ENCODE peak calls at places on chromosomes 11 and 22, in ten cellular contexts. F is glutamatergic neuron; B is PC-3; C is ELF-1; S is hepatic stellate cell; N is CD4-positive, CD25-positive, alpha-beta regulatory T cell; D is breast epithelium; X is T-cell; H is psoas muscle; M is non-pigmented ciliary epithelial cell. V is an unnamed sample.

GRCh38 chr11:128522943-128523518 is 64.3 kb downstream of the ETS1 start:
- DNase-seq in N (peak; percentile 72), C (no peak), F (no peak), B (no peak), S (no peak), M (no peak), D (no peak), X (peak; percentile 51), H (no peak), V (no peak)

GRCh38 chr22:21917206-21917958 is 35.3 kb downstream of the PPM1F start:
- DNase-seq in X (no peak), B (no peak), H (peak; percentile 36), C (peak; percentile 66), M (no peak), N (no peak), D (no peak), S (no peak), F (no peak), V (no peak)

GRCh38 chr11:77155556-77156130 is 27.6 kb downstream of the MYO7A start:
- DNase-seq in X (no peak), D (no peak), M (no peak), H (no peak), F (no peak), N (no peak), C (no peak), S (no peak), B (no peak), V (no peak)

GRCh38 chr22:38882972-38883622 is 11.1 kb upstream of the CBX6 start:
- DNase-seq in C (no peak), M (no peak), F (no peak), B (no peak), S (no peak), D (no peak), H (no peak), N (no peak), X (no peak), V (no peak)

GRCh38 chr11:34249439-34250073 is 108.3 kb downstream of the ABTB2 start:
- DNase-seq in M (no peak), D (no peak), S (no peak), H (no peak), B (no peak), N (no peak), C (no peak), X (no peak), F (no peak), V (no peak)

GRCh38 chr11:128897841-128898240 is 6.7 kb downstream of the KCNJ5 start:
- DNase-seq in B (no peak), M (no peak), H (no peak), X (no peak), S (no peak), C (no peak), F (no peak), D (no peak), N (no peak), V (no peak)

GRCh38 chr11:46382644-46383403 is 1.4 kb downstream of the MDK start:
- DNase-seq in C (peak; percentile 76), X (no peak), N (no peak), H (peak; percentile 58), M (no peak), D (no peak), B (peak; percentile 36), F (peak; percentile 70), S (peak; percentile 88), V (no peak)

GRCh38 chr11:45150943-45151342 is 4.5 kb downstream of the PRDM11 start:
- DNase-seq in N (no peak), M (no peak), D (peak; percentile 5), S (no peak), H (no peak), F (no peak), X (no peak), B (no peak), C (no peak), V (no peak)

GRCh38 chr11:128331317-128331716 is 256.0 kb downstream of the ETS1 start:
- DNase-seq in M (no peak), C (no peak), S (no peak), F (no peak), N (peak; percentile 65), B (no peak), H (no peak), D (no peak), X (no peak), V (no peak)

V was measured in Panc1.